ENCODE peak calls at places on chromosomes 3 and 15, in nine cellular contexts. F is CD4-positive, alpha-beta T cell; A is A549; R is psoas muscle; E is AG10803; K is endothelial cell; N is cardiac fibroblast; H is kidney; Q is brain microvascular endothelial cell. V is an unnamed sample.
A peak's percentile ranks its signal among the peaks of the same experiment; 100 is the strongest.

GRCh38 chr3:141632779-141633374 is 105.2 kb upstream of the RNF7 start:
- DNase-seq in K (no peak), R (no peak), A (no peak), F (no peak), Q (no peak), H (no peak), E (no peak), N (no peak), V (no peak)

GRCh38 chr3:181265750-181266333 is 276.3 kb upstream of the DNAJC19 start:
- DNase-seq in F (no peak), E (no peak), N (no peak), Q (no peak), A (no peak), K (no peak), H (no peak), R (no peak), V (no peak)

GRCh38 chr15:73884159-73884558 is 10.8 kb downstream of the TBC1D21 start:
- DNase-seq in K (no peak), E (no peak), Q (no peak), N (no peak), R (no peak), H (no peak), F (no peak), A (no peak), V (no peak)

GRCh38 chr3:55017876-55018275 is 90.0 kb upstream of the LRTM1 start:
- DNase-seq in R (no peak), H (no peak), E (peak; percentile 22), F (no peak), A (no peak), N (no peak), K (no peak), Q (no peak), V (no peak)

GRCh38 chr3:186915808-186916796 is 14.2 kb upstream of the ST6GAL1 start:
- DNase-seq in K (no peak), R (peak; percentile 78), F (no peak), E (no peak), H (no peak), A (no peak), N (no peak), Q (no peak), V (no peak)

GRCh38 chr3:32553973-32554372 is 16.7 kb downstream of the DYNC1LI1 start:
- DNase-seq in N (no peak), A (no peak), Q (no peak), F (no peak), E (no peak), H (no peak), K (no peak), R (no peak), V (no peak)

GRCh38 chr3:136305879-136306278 is 55.7 kb downstream of the PCCB start:
- DNase-seq in R (no peak), N (peak; percentile 70), E (peak; percentile 52), A (no peak), K (no peak), H (no peak), F (no peak), Q (no peak), V (no peak)

GRCh38 chr15:74397239-74398068 is 30.0 kb upstream of the CYP11A1 start:
- DNase-seq in F (no peak), N (no peak), Q (no peak), H (no peak), A (no peak), K (no peak), E (no peak), R (no peak), V (no peak)

GRCh38 chr3:151315136-151315535 is 1.5 kb downstream of the GPR87 start:
- DNase-seq in H (no peak), R (no peak), N (peak; percentile 58), Q (no peak), A (no peak), E (peak; percentile 35), F (no peak), K (no peak), V (no peak)

GRCh38 chr15:80580536-80581260 is 114.4 kb upstream of the ABHD17C start:
- DNase-seq in N (no peak), H (peak; percentile 61), E (no peak), R (no peak), A (no peak), K (no peak), F (no peak), Q (no peak), V (no peak)

GRCh38 chr3:30221622-30222021 is 384.8 kb upstream of the TGFBR2 start:
- DNase-seq in K (no peak), E (peak; percentile 49), R (no peak), Q (peak; percentile 29), N (peak; percentile 39), F (no peak), A (no peak), H (no peak), V (no peak)

GRCh38 chr3:159805411-159805772 is 183.2 kb upstream of the IL12A start:
- DNase-seq in K (no peak), N (no peak), E (no peak), Q (no peak), H (no peak), A (no peak), F (no peak), R (no peak), V (no peak)
- TF ChIP-seq CTCF in K (peak; percentile 1), N (no peak), E (no peak), Q (no peak), H (no peak), A (no peak), F (no peak), R (no peak), V (no peak)

DNA sequence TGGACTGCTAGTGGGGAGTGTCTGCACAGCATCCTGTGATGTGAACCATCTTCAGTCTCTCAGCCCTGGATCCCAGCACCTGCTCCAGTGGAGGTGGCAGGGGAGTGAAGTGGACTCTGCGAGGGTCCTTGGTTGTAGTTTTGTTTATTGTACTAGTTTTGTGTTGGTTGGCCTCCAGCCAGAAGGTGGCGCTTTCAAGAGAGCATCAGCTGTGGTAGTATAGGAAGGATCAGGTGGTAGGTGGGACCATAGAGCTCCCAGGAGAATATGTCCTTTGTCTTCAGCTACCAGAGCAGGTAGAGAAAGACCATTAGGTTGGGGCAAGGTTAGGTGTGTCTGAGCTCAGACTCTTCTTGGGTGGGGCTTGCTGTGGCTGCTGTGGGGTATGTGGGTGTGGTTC is 20.9 kb downstream of the NEK11 start:
- DNase-seq in Q (no peak), F (no peak), R (no peak), K (no peak), N (no peak), H (no peak), A (no peak), E (no peak), V (no peak)
- TF ChIP-seq CTCF in Q (peak; percentile 13), F (no peak), R (no peak), K (no peak), N (no peak), H (no peak), A (no peak), E (no peak), V (no peak)

DNA sequence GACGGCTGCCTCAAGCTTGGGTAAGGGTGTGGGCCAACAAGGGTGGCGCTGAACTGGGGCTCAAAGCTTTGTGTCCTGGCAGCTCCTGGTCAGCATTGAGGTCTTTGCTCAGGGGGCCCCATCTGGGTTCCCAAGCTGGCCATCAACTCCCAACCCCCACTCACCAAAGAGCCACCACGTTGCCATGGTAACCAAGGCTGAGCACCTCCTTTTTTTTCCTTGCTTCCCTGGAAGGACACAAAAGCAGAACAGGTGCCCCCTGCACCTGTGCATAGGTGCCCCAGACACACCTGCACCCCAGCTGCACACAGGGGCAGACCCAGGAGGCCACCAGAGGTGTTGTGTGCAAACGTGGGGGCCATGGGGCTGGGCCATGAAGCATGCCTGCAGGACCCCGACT is 16.5 kb downstream of the UROC1 start:
- DNase-seq in F (no peak), E (no peak), A (no peak), N (no peak), Q (no peak), K (no peak), H (peak; percentile 41), R (no peak), V (no peak)
- TF ChIP-seq CTCF in F (no peak), E (no peak), A (no peak), N (no peak), Q (no peak), K (no peak), H (no peak), R (no peak), V (no peak)

GRCh38 chr3:160784853-160785252 is 28.8 kb downstream of the PPM1L start:
- DNase-seq in K (no peak), Q (no peak), A (no peak), H (no peak), N (no peak), F (no peak), R (no peak), E (no peak), V (no peak)
- TF ChIP-seq CTCF in K (no peak), Q (no peak), A (no peak), H (no peak), N (no peak), F (no peak), R (no peak), E (no peak), V (no peak)

DNA sequence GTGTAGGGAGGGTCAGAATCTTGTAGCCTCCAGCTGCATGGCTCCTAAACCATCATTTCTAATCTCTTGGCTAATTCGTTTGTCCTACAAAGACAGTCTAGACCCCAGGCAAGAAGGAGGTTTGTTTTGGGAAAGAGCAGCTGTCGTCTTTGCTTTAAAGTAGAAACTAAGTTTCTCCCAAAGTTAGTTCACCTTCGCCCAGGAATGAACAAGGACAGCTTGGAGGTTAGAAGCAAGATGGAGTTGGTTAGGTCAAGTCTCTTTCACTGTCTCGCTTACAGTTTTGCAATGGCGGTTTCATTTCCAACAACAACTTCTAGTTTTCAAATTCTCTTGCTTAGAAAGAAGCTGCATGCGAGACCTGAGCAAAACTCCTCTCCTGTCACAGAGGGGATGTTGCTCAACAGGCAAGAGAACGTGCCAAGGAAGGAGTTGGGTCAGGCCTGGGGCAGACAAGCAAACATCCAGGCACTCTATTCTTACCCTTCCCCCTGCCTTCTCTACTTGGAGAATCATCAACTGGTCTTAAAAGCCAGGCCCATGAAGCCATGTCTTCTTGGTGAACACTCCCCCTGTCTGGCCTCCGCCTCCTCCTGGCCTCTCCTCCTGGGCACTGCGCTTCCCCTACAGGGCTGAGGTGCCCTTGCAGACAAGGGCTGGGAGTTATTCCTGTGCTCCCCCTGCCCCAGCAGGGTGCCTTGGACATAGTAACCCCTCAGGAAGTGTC is 57.6 kb downstream of the TMEM44 start:
- DNase-seq in H (peak; percentile 37), K (no peak), F (no peak), E (peak; percentile 94), A (peak; percentile 35), N (peak; percentile 96), Q (peak; percentile 61), R (peak; percentile 54), V (no peak)
- TF ChIP-seq CTCF in H (peak; percentile 2), K (no peak), F (no peak), E (peak; percentile 12), A (no peak), N (peak; percentile 15), Q (peak; percentile 30), R (no peak), V (no peak)

GRCh38 chr3:25430942-25431570 is 3.0 kb downstream of the RARB start:
- DNase-seq in A (no peak), H (no peak), E (no peak), K (no peak), Q (no peak), F (no peak), R (no peak), N (peak; percentile 38), V (no peak)
- TF ChIP-seq CTCF in A (no peak), H (no peak), E (no peak), K (no peak), Q (no peak), F (no peak), R (no peak), N (no peak), V (no peak)

GRCh38 chr15:59349715-59350420 is 22.8 kb downstream of the MYO1E start:
- DNase-seq in Q (peak; percentile 91), R (no peak), H (no peak), E (peak; percentile 84), A (peak; percentile 99), N (peak; percentile 95), K (no peak), F (no peak), V (no peak)
- TF ChIP-seq CTCF in Q (no peak), R (no peak), H (no peak), E (no peak), A (no peak), N (no peak), K (no peak), F (no peak), V (no peak)

V was measured in natural killer cell.